ENCODE peak calls at places on chromosomes 1 and 21, in six cellular contexts. One of them, this sample, is unnamed.

GRCh38 chr1:224705578-224705977 is 89.5 kb downstream of the CNIH3 start:
- DNase-seq in Calu3: no peak
- DNase-seq in HFFc6: no peak
- DNase-seq in KBM-7: no peak
- DNase-seq in GM10248: no peak
- DNase-seq in NCI-H1092: no peak
- DNase-seq in this sample: no peak

GRCh38 chr21:45347048-45347711 is 57.8 kb upstream of the COL18A1 start:
- DNase-seq in KBM-7: no peak
- DNase-seq in NCI-H1092: no peak
- DNase-seq in Calu3: no peak
- DNase-seq in GM10248: no peak
- DNase-seq in HFFc6: no peak
- DNase-seq in this sample: no peak

GRCh38 chr1:155379180-155379876 is 58.6 kb downstream of the RUSC1 start:
- DNase-seq in HFFc6: no peak
- DNase-seq in Calu3: no peak
- DNase-seq in GM10248: no peak
- DNase-seq in KBM-7: peak
- DNase-seq in NCI-H1092: no peak
- DNase-seq in this sample: no peak

GRCh38 chr1:157496121-157496526 is 56.2 kb downstream of the FCRL5 start:
- DNase-seq in GM10248: peak
- DNase-seq in Calu3: peak
- DNase-seq in NCI-H1092: peak
- DNase-seq in HFFc6: peak
- DNase-seq in KBM-7: peak
- DNase-seq in this sample: peak

GRCh38 chr1:27416387-27417111 is 24.1 kb downstream of the GPR3 start:
- DNase-seq in GM10248: no peak
- DNase-seq in Calu3: peak
- DNase-seq in HFFc6: peak
- DNase-seq in KBM-7: peak
- DNase-seq in NCI-H1092: no peak
- DNase-seq in this sample: no peak

GRCh38 chr1:66768935-66769334 is 16.7 kb downstream of the DYNLT5 start:
- DNase-seq in Calu3: no peak
- DNase-seq in KBM-7: no peak
- DNase-seq in HFFc6: no peak
- DNase-seq in GM10248: no peak
- DNase-seq in NCI-H1092: no peak
- DNase-seq in this sample: peak

GRCh38 chr1:79110749-79111148 is 104.2 kb upstream of the ADGRL4 start:
- DNase-seq in HFFc6: no peak
- DNase-seq in NCI-H1092: no peak
- DNase-seq in Calu3: no peak
- DNase-seq in KBM-7: no peak
- DNase-seq in GM10248: no peak
- DNase-seq in this sample: no peak

GRCh38 chr1:115530407-115530806 is 111.4 kb upstream of the VANGL1 start:
- DNase-seq in KBM-7: no peak
- DNase-seq in Calu3: no peak
- DNase-seq in HFFc6: peak
- DNase-seq in GM10248: no peak
- DNase-seq in NCI-H1092: no peak
- DNase-seq in this sample: no peak

GRCh38 chr1:162349635-162350330 is 26.9 kb downstream of the SPATA46 start:
- DNase-seq in NCI-H1092: no peak
- DNase-seq in HFFc6: peak
- DNase-seq in KBM-7: no peak
- DNase-seq in Calu3: peak
- DNase-seq in GM10248: no peak
- DNase-seq in this sample: peak

GRCh38 chr1:94315552-94316116 is 78.2 kb upstream of the ARHGAP29 start:
- DNase-seq in HFFc6: no peak
- DNase-seq in KBM-7: no peak
- DNase-seq in Calu3: no peak
- DNase-seq in GM10248: no peak
- DNase-seq in NCI-H1092: no peak
- DNase-seq in this sample: no peak

GRCh38 chr1:177068011-177068410 is 96.5 kb downstream of the ASTN1 start:
- DNase-seq in KBM-7: no peak
- DNase-seq in Calu3: no peak
- DNase-seq in GM10248: no peak
- DNase-seq in NCI-H1092: no peak
- DNase-seq in HFFc6: no peak
- DNase-seq in this sample: no peak

This sample was measured in NCI-H774.